ENCODE peak calls at places on chromosomes 7 and 10, in eight cellular contexts. E is EL, H is kidney, J is C1 segment of cervical spinal cord, M is HCEC 1CT, T is A549, O is fibroblast of lung, D is NCI-H774. F is an unnamed sample.
A peak's percentile ranks its signal among the peaks of the same experiment; 100 is the strongest.

GRCh38 chr7:66731986-66732385 is 8.5 kb upstream of the RABGEF1 start:
- DNase-seq in E (no peak), H (no peak), J (peak; percentile 3), M (no peak), T (no peak), O (no peak), D (no peak), F (no peak)

GRCh38 chr7:155191901-155192478 is 105.7 kb upstream of the INSIG1 start:
- DNase-seq in E (no peak), H (no peak), J (no peak), M (no peak), T (no peak), O (no peak), D (no peak), F (no peak)

GRCh38 chr10:9294132-9294663 is 1239.7 kb downstream of the GATA3 start:
- DNase-seq in E (no peak), H (no peak), J (no peak), M (no peak), T (no peak), O (no peak), D (no peak), F (no peak)

GRCh38 chr10:117541909-117542705 is 439 bp upstream of the EMX2 start:
- DNase-seq in E (peak; percentile 21), H (peak; percentile 92), J (no peak), M (no peak), T (peak; percentile 52), O (peak; percentile 18), D (no peak), F (peak; percentile 28)

GRCh38 chr7:14835399-14835798 is 67.2 kb downstream of the DGKB start:
- DNase-seq in E (no peak), H (no peak), J (no peak), M (no peak), T (no peak), O (no peak), D (peak; percentile 85), F (no peak)

GRCh38 chr7:33185786-33186185 is 56.4 kb downstream of the BBS9 start:
- DNase-seq in E (peak; percentile 60), H (no peak), J (no peak), M (peak; percentile 60), T (peak; percentile 33), O (peak; percentile 69), D (peak; percentile 26), F (no peak)

GRCh38 chr7:27917774-27918314 is 177.9 kb downstream of the TAX1BP1 start:
- DNase-seq in E (peak; percentile 85), H (no peak), J (no peak), M (peak; percentile 72), T (no peak), O (no peak), D (no peak), F (no peak)

GRCh38 chr7:1418505-1419309 is 40.6 kb downstream of the MICALL2 start:
- DNase-seq in E (peak; percentile 31), H (no peak), J (no peak), M (no peak), T (peak; percentile 52), O (peak; percentile 21), D (peak; percentile 70), F (no peak)

GRCh38 chr7:33243319-33243881 is 114.0 kb downstream of the BBS9 start:
- DNase-seq in E (peak; percentile 50), H (no peak), J (no peak), M (peak; percentile 59), T (peak; percentile 36), O (peak; percentile 80), D (no peak), F (no peak)

GRCh38 chr7:87935373-87935706 is 1.3 kb downstream of the ADAM22 start:
- DNase-seq in E (no peak), H (no peak), J (no peak), M (no peak), T (no peak), O (no peak), D (no peak), F (peak; percentile 9)

GRCh38 chr7:83517026-83517700 is 131.8 kb downstream of the SEMA3E start:
- DNase-seq in E (no peak), H (no peak), J (no peak), M (no peak), T (no peak), O (no peak), D (no peak), F (no peak)

GRCh38 chr10:103291588-103291987 is 14.7 kb downstream of the INA start:
- DNase-seq in E (no peak), H (no peak), J (no peak), M (no peak), T (no peak), O (no peak), D (no peak), F (no peak)

GRCh38 chr7:148348466-148348865 is 242.1 kb upstream of the C7orf33 start:
- DNase-seq in E (no peak), H (no peak), J (no peak), M (no peak), T (no peak), O (no peak), D (no peak), F (no peak)

GRCh38 chr7:27917119-27917518 is 177.2 kb downstream of the TAX1BP1 start:
- DNase-seq in E (no peak), H (no peak), J (no peak), M (no peak), T (no peak), O (no peak), D (no peak), F (no peak)

GRCh38 chr7:43906327-43907010 is at the start of gene URGCP:
- DNase-seq in E (peak; percentile 45), H (peak; percentile 88), J (peak; percentile 68), M (peak; percentile 35), T (peak; percentile 62), O (peak; percentile 25), D (peak; percentile 22), F (peak; percentile 50)

GRCh38 chr10:104736006-104736405 is 94.9 kb downstream of the SORCS3 start:
- DNase-seq in E (no peak), H (no peak), J (no peak), M (no peak), T (no peak), O (no peak), D (no peak), F (no peak)